ENCODE peak calls at places on chromosome 12, in ten cellular contexts. R, K, U, O, X, V, W, I, H and N are unnamed samples.

GRCh38 chr12:46627686-46628085 is 198.1 kb downstream of the SLC38A4 start:
- DNase-seq in V (no peak), I (no peak), K (no peak), U (no peak), H (no peak), X (no peak), O (no peak), W (no peak), R (no peak), N (no peak)

GRCh38 chr12:4114986-4115385 is 158.6 kb upstream of the CCND2 start:
- DNase-seq in U (no peak), H (no peak), W (no peak), X (peak; percentile 9), K (no peak), R (peak; percentile 20), I (no peak), O (no peak), V (peak; percentile 64), N (no peak)

GRCh38 chr12:58575281-58575680 is 345.0 kb downstream of the LRIG3 start:
- DNase-seq in I (no peak), X (no peak), U (no peak), V (no peak), O (no peak), R (peak; percentile 21), H (no peak), K (no peak), W (peak; percentile 65), N (no peak)

GRCh38 chr12:91098942-91099341 is 12.4 kb downstream of the LUM start:
- DNase-seq in H (no peak), I (no peak), U (peak; percentile 69), W (peak; percentile 96), R (no peak), V (no peak), O (no peak), K (no peak), X (no peak), N (peak; percentile 34)

GRCh38 chr12:9706081-9706685 is 26.7 kb downstream of the CLECL1 start:
- DNase-seq in X (no peak), R (no peak), H (no peak), V (no peak), O (no peak), W (no peak), I (no peak), U (no peak), K (no peak), N (no peak)

GRCh38 chr12:851343-851742 is 98.2 kb downstream of the RAD52 start:
- DNase-seq in R (no peak), H (no peak), K (no peak), O (no peak), X (no peak), I (no peak), V (no peak), W (peak; percentile 57), U (no peak), N (no peak)

GRCh38 chr12:62446741-62447452 is 19.7 kb upstream of the MON2 start:
- DNase-seq in H (no peak), K (no peak), R (peak; percentile 30), U (no peak), V (no peak), W (no peak), X (no peak), I (no peak), O (no peak), N (no peak)

GRCh38 chr12:105798249-105798835 is 340.4 kb downstream of the NUAK1 start:
- DNase-seq in U (no peak), X (no peak), O (no peak), W (no peak), H (no peak), I (no peak), R (no peak), K (no peak), V (no peak), N (no peak)

GRCh38 chr12:6703631-6704030 is 3.0 kb upstream of the PIANP start:
- DNase-seq in X (no peak), V (no peak), R (no peak), K (no peak), W (no peak), I (no peak), H (peak; percentile 70), U (no peak), O (no peak), N (no peak)

DNA sequence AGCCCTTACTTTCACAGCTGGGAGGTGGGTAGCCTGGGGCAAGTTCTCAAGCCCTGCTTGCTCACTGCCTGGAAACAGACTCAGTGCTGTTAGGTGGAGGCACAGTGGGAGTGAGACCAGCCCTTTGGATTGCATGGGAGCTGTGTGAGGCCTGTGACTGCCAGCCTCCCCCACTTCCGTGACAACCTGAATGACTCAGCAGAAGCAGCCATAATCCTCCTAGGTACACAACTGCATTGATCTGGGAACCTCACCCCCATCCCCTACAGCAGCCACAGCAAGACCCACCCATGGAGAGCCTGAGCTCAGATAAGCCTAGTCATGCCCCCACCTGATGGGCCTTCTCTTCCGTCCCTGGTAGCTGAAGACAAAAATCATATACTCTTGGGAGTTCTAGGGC is 26.4 kb downstream of the ALG10 start:
- DNase-seq in I (no peak), U (no peak), O (no peak), K (no peak), W (no peak), H (no peak), R (no peak), X (no peak), V (no peak), N (no peak)
- H3K9me3 ChIP-seq in I (no peaks in the 10 kb centered on the region), U (no peaks in the 10 kb centered on the region), O (peaks cover 3% of the 10 kb centered on the region), K (peaks cover 29% of the 10 kb centered on the region), W (no peaks in the 10 kb centered on the region), H (peaks cover 8% of the 10 kb centered on the region), R (no peaks in the 10 kb centered on the region), X (no peaks in the 10 kb centered on the region), V (no peaks in the 10 kb centered on the region), N (no peaks in the 10 kb centered on the region)

GRCh38 chr12:53383258-53383657 is 3.3 kb downstream of the SP1 start:
- DNase-seq in X (no peak), O (no peak), R (no peak), V (no peak), H (no peak), K (no peak), W (no peak), I (no peak), U (no peak), N (no peak)
- H3K4me1 ChIP-seq in X (no peaks in the 10 kb centered on the region), O (peaks cover 77% of the 10 kb centered on the region), R (peaks cover 44% of the 10 kb centered on the region), V (peaks cover 82% of the 10 kb centered on the region), H (peaks cover 18% of the 10 kb centered on the region), K (peaks cover 85% of the 10 kb centered on the region), W (peaks cover 24% of the 10 kb centered on the region), I (peaks cover 67% of the 10 kb centered on the region), U (no peaks in the 10 kb centered on the region), N (peaks cover 74% of the 10 kb centered on the region)

GRCh38 chr12:20557076-20557475 is 138.1 kb upstream of the SLCO1C1 start:
- DNase-seq in H (no peak), X (no peak), I (no peak), W (no peak), R (no peak), O (no peak), U (no peak), V (no peak), K (no peak), N (no peak)
- TF ChIP-seq CTCF in H (no peak), X (no peak), I (no peak), W (no peak), R (no peak), O (no peak), U (no peak), V (no peak), K (no peak), N (no peak)

GRCh38 chr12:41008472-41008871 is 179.6 kb upstream of the PDZRN4 start:
- DNase-seq in U (no peak), H (no peak), O (no peak), I (no peak), X (no peak), K (no peak), V (no peak), R (no peak), W (no peak), N (no peak)
- H3K9me3 ChIP-seq in U (no peaks in the 10 kb centered on the region), H (peaks cover 22% of the 10 kb centered on the region), O (peaks cover 4% of the 10 kb centered on the region), I (peaks cover 10% of the 10 kb centered on the region), X (peaks cover 5% of the 10 kb centered on the region), K (peaks cover 53% of the 10 kb centered on the region), V (no peaks in the 10 kb centered on the region), R (no peaks in the 10 kb centered on the region), W (no peaks in the 10 kb centered on the region), N (peaks cover 6% of the 10 kb centered on the region)

DNA sequence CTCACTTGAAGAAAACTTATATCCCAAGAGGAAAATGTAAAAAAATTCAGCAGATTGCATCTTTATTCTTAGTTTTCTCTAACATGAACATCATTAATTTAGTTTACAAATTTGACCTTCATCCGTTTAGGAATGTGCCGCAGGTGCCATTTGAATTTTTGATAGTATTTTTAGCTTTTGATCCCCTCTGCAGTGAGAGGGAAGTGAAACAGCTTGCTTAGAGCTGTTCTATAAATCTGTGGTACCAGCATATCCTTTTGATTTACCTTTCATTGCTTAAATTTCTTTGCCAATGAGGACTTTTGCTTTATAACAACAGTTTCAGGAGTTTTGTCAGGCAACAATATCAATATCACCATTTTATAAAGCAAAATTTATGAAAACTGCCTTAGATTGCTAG is 32.7 kb downstream of the DUSP6 start:
- DNase-seq in W (no peak), K (no peak), X (no peak), O (no peak), V (no peak), H (no peak), I (no peak), R (no peak), U (no peak), N (no peak)
- H3K4me1 ChIP-seq in W (peaks cover 39% of the 10 kb centered on the region), K (no peaks in the 10 kb centered on the region), X (no peaks in the 10 kb centered on the region), O (peaks cover 12% of the 10 kb centered on the region), V (peaks cover 4% of the 10 kb centered on the region), H (peaks cover 9% of the 10 kb centered on the region), I (no peaks in the 10 kb centered on the region), R (no peaks in the 10 kb centered on the region), U (no peaks in the 10 kb centered on the region), N (no peaks in the 10 kb centered on the region)

DNA sequence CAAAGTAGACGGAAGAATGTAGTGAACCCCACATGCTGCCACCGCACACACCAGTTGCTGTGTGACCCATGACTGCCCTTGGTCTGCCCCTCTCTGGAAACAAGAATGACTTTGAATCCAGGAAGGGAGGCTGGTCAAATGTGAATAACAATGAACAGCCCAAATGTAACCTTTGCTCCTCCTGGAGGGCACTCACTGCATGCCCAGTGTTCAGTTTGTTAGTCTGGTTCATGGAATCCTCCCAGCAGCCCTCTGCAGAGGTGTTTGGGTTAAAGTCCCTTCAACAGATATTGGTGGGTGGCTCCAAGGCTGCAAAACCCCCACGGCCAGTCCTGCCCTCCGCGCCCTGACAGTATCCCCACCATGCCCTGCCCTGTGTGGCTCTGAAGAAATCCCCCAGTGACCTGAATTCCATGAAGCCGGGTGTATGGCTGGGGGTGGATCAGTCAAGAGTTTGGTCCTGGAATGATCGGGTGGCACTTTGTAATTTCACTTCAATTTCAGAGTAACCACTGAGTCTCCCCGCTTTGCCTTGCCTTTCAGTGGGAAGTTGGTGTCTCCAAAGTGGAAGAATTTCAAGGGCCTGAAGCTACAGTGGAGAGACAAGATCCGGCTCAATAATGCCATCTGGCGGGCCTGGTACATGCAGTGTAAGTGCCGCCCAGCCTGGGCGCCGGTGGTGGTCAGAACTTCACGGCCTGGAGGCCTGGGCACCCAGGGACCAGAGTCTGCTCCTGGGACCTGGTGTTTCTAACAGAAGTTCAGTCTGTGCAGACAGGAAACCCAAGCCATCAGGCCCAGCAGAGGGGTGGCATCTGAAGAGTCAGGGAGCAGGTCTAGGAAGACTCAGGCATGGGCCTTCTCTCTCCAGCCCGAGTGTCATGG is 47.1 kb downstream of the IL31 start:
- DNase-seq in W (no peak), V (no peak), I (no peak), R (no peak), K (peak; percentile 40), X (peak; percentile 86), U (no peak), H (no peak), O (no peak), N (no peak)
- TF ChIP-seq CTCF in W (no peak), V (peak; percentile 15), I (peak; percentile 31), R (no peak), K (no peak), X (peak; percentile 33), U (no peak), H (no peak), O (no peak), N (no peak)